ENCODE peak calls at places on chromosomes 4 and X, in six cellular contexts. O is SK-N-SH, U is K562, T is HepG2, X is GM12878, C is H1. P is an unnamed sample.

GRCh38 chr4:100306018-100306417 is 115.8 kb upstream of the DDIT4L start:
- DNase-seq in C (no peak), O (no peak), U (no peak), X (no peak), T (no peak), P (no peak)

GRCh38 chr4:128871948-128872347 is 62.4 kb downstream of the JADE1 start:
- DNase-seq in U (no peak), C (no peak), O (no peak), X (no peak), T (no peak), P (peak)

GRCh38 chr4:32025840-32026459 is 1305.8 kb downstream of the PCDH7 start:
- DNase-seq in T (no peak), O (no peak), U (no peak), C (no peak), X (no peak), P (peak)

GRCh38 chrX:103845165-103845653 is 13.2 kb upstream of the RAB9B start:
- DNase-seq in C (peak), X (peak), T (peak), O (peak), U (peak), P (peak)

GRCh38 chr4:133152330-133152791 is 3.3 kb downstream of the PCDH10 start:
- DNase-seq in C (peak), U (no peak), T (no peak), X (no peak), O (no peak), P (no peak)

GRCh38 chr4:177108708-177109107 is 201.0 kb upstream of the NEIL3 start:
- DNase-seq in U (no peak), T (no peak), X (no peak), C (no peak), O (no peak), P (peak)

GRCh38 chr4:6781561-6781960 is 966 bp upstream of the KIAA0232 start:
- DNase-seq in C (no peak), O (no peak), X (no peak), T (no peak), U (no peak), P (no peak)

GRCh38 chrX:68041110-68041509 is 392.2 kb downstream of the OPHN1 start:
- DNase-seq in C (no peak), X (no peak), O (no peak), U (no peak), T (no peak), P (no peak)

GRCh38 chrX:54745676-54746075 is 52.4 kb downstream of the ITIH6 start:
- DNase-seq in X (no peak), O (no peak), U (no peak), T (no peak), C (no peak), P (no peak)

GRCh38 chr4:25454491-25454890 is 77.4 kb downstream of the ANAPC4 start:
- DNase-seq in O (no peak), T (no peak), X (no peak), U (no peak), C (no peak), P (no peak)

GRCh38 chrX:132045456-132045855 is 22.4 kb downstream of the STK26 start:
- DNase-seq in C (no peak), X (no peak), O (no peak), U (no peak), T (no peak), P (no peak)

GRCh38 chr4:125482822-125483221 is 168.1 kb downstream of the FAT4 start:
- DNase-seq in U (no peak), C (no peak), X (no peak), O (no peak), T (no peak), P (no peak)

GRCh38 chr4:137125011-137125410 is 407.3 kb downstream of the PCDH18 start:
- DNase-seq in U (no peak), C (no peak), X (no peak), T (no peak), O (no peak), P (no peak)

GRCh38 chr4:1300466-1301455 is 11.1 kb downstream of the MAEA start:
- DNase-seq in U (no peak), O (peak), X (no peak), T (no peak), C (no peak), P (no peak)

GRCh38 chrX:153522259-153522658 is 4.8 kb downstream of the ATP2B3 start:
- DNase-seq in O (no peak), X (no peak), T (no peak), U (peak), C (no peak), P (no peak)

GRCh38 chr4:72613959-72614358 is 44.9 kb upstream of the ADAMTS3 start:
- DNase-seq in C (no peak), O (no peak), X (no peak), U (no peak), T (no peak), P (no peak)

GRCh38 chrX:107273795-107274194 is 67.4 kb downstream of the DNAAF6 start:
- DNase-seq in U (no peak), X (no peak), T (no peak), O (no peak), C (no peak), P (no peak)

GRCh38 chr4:119532319-119532718 is 96.3 kb downstream of the PDE5A start:
- DNase-seq in T (no peak), O (no peak), X (no peak), C (no peak), U (no peak), P (no peak)

GRCh38 chr4:47831026-47831689 is 6.7 kb downstream of the CORIN start:
- DNase-seq in T (no peak), C (no peak), X (no peak), O (no peak), U (no peak), P (no peak)

GRCh38 chrX:45850775-45851433 is 650.2 kb upstream of the DIPK2B start:
- DNase-seq in O (peak), X (no peak), T (peak), U (no peak), C (peak), P (peak)

GRCh38 chr4:55468724-55469123 is 73.0 kb downstream of the TMEM165 start:
- DNase-seq in U (no peak), O (no peak), C (no peak), T (peak), X (no peak), P (no peak)

GRCh38 chr4:8404791-8405515 is 35.6 kb downstream of the ACOX3 start:
- DNase-seq in X (no peak), T (no peak), O (no peak), U (no peak), C (no peak), P (no peak)

GRCh38 chr4:94256833-94257232 is 49.2 kb downstream of the SMARCAD1 start:
- DNase-seq in X (no peak), C (no peak), U (no peak), O (no peak), T (peak), P (peak)

GRCh38 chrX:49840679-49841078 is 11.6 kb downstream of the PAGE4 start:
- DNase-seq in O (peak), C (peak), T (peak), U (peak), X (peak), P (peak)

GRCh38 chr4:145545538-145546224 is 64.0 kb downstream of the SMAD1 start:
- DNase-seq in O (no peak), U (no peak), C (no peak), X (no peak), T (no peak), P (peak)

GRCh38 chr4:74320559-74321118 is 12.4 kb downstream of the EPGN start:
- DNase-seq in O (peak), U (peak), C (peak), X (peak), T (peak), P (peak)

GRCh38 chrX:133923548-133923947 is 61.8 kb downstream of the GPC3 start:
- DNase-seq in O (peak), X (no peak), C (no peak), U (no peak), T (no peak), P (no peak)

GRCh38 chr4:139918591-139918990 is 235.4 kb downstream of the MAML3 start:
- DNase-seq in O (no peak), T (no peak), U (no peak), X (no peak), C (no peak), P (no peak)

GRCh38 chr4:6910340-6910959 is 824 bp downstream of the TBC1D14 start:
- DNase-seq in T (no peak), U (peak), X (no peak), C (no peak), O (peak), P (peak)

DNA sequence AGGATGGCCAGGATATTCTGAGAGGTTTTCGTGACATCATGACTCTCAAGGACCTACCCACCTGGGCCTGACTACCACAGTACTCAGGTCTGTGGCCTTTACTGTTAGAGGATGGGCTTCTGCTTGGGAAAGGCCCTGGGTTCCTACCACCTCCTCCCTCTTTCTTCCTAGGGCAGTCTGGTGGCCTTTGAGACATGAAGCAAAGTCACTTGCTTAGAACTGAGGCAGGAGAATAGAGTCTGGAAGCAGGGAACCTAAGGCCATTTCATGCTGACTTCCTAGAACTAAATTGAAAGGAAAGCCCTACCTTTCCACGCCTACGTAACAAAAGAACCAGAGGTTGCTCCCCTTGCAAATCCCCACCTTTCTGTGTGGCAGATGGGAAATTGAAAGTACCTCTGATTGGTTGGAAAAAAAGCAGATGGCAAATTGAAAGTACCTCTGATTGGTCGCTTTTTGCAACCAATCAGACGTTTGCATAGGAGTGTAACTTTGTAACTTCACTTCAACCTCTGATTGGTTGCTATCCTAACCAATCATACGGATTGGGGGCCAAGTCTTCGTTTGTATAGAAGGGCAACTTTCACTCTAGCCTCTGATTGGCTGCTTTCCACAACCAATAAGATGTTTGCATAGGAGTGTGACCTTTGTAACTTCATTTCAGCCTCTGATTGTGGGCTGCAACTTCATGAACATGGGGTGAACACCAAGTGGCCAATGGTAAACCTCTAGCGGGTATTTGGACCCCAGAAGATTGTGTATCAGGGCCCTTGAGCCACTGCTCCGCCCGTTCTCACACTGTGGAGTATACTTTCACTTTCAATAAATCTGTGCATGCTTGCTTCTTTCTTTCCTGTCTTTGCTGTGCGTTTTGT is 9.9 kb upstream of the AKAP14 start:
- DNase-seq in X (no peak), U (no peak), T (peak), C (no peak), O (no peak), P (peak)
- TF ChIP-seq CHD2 in X (no peak), U (no peak), T (no peak), C (peak), O (no peak), P (no peak)

DNA sequence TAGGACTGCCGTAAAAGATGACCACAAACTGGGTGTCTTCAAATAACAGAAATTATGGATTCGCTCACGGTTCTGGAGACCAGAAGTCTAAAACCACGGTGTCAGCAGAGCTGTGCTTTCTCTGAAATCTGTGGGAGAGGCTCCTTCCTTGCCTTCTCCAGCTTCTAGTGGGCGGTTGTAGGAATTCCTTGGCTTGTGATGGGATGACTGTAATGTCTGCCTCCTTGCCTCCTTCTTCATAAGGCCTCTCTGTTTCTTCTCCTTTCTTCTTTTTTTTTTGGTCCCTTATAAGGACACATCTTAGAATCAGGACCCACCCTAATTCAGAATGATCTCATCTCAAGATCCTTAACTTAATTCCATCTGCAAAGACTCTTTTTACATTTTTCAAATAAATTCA is 186.8 kb downstream of the STK32B start:
- DNase-seq in T (no peak), X (no peak), U (no peak), C (no peak), O (no peak), P (no peak)
- TF ChIP-seq CHD2 in T (no peak), X (no peak), U (no peak), C (no peak), O (no peak), P (no peak)

GRCh38 chr4:37767019-37767418 is 59.5 kb upstream of the PGM2 start:
- DNase-seq in T (no peak), O (no peak), X (no peak), C (no peak), U (no peak), P (no peak)

GRCh38 chr4:37765741-37766140 is 60.7 kb upstream of the PGM2 start:
- DNase-seq in X (peak), C (no peak), O (no peak), U (no peak), T (peak), P (no peak)

GRCh38 chr4:37769590-37769989 is 56.9 kb upstream of the PGM2 start:
- DNase-seq in T (no peak), O (no peak), C (no peak), X (no peak), U (no peak), P (no peak)

GRCh38 chr4:37770016-37770415 is 56.5 kb upstream of the PGM2 start:
- DNase-seq in O (no peak), U (no peak), C (no peak), T (no peak), X (no peak), P (no peak)

GRCh38 chr4:37767546-37767945 is 58.9 kb upstream of the PGM2 start:
- DNase-seq in U (no peak), C (no peak), X (no peak), T (peak), O (no peak), P (no peak)
- TF ChIP-seq CHD2 in U (no peak), C (no peak), X (no peak), T (no peak), O (no peak), P (no peak)

DNA sequence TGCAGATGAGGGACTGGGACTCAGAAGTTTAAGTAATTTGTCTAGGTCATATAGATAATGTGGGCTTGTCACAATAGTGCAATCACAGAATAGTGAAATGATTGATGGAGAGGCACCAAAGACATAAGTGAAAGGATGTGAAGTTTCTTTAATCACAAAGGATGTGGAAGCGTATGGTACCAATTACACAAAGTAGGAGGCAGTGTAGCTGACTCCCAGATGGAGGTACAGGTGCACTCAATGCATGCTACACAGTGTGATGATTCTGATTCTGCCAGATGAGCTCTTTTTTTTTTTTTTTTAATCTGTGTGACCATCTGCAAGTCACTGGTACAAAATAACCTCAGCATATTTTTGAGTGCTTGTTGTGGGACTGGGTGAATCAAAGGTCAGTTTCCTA is 411.3 kb downstream of the SPRY1 start:
- DNase-seq in X (no peak), C (no peak), U (no peak), O (no peak), T (no peak), P (no peak)
- TF ChIP-seq CHD2 in X (no peak), C (no peak), U (no peak), O (no peak), T (no peak), P (no peak)

GRCh38 chr4:81469774-81470455 is 1.8 kb downstream of the RASGEF1B start:
- DNase-seq in C (no peak), T (no peak), X (no peak), U (no peak), O (no peak), P (no peak)
- TF ChIP-seq CHD2 in C (no peak), T (no peak), X (no peak), U (no peak), O (no peak), P (no peak)

GRCh38 chrX:48649109-48649508 is 34.5 kb upstream of the WAS start:
- DNase-seq in T (no peak), C (no peak), X (no peak), U (no peak), O (no peak), P (no peak)

GRCh38 chrX:48645669-48646068 is 37.9 kb upstream of the WAS start:
- DNase-seq in U (no peak), T (no peak), O (no peak), X (no peak), C (no peak), P (no peak)

GRCh38 chrX:48648299-48648698 is 35.3 kb upstream of the WAS start:
- DNase-seq in U (no peak), C (peak), X (no peak), T (peak), O (peak), P (no peak)
- TF ChIP-seq CHD2 in U (no peak), C (no peak), X (no peak), T (no peak), O (no peak), P (no peak)

DNA sequence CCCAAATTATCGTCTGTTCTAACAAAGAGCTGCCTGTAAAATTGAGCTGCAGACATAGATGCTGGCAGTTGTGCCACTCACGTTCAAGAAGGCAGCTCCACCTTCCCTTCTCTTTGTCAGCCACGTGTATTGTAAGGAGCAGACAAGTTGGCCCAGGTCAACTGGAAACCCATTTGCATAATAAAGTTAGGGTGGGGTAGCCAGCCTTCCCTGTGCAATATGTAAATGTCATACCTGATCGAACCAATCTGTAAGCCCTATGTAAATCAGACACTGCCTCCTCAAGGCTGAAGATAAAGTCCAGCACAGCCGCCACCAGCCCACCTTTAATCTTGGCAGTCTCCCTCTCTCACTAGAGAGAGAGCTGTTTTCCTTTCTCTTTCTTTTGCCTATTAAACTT is 117.2 kb downstream of the TMEM144 start:
- DNase-seq in U (no peak), O (no peak), T (no peak), C (no peak), X (no peak), P (no peak)
- TF ChIP-seq CHD2 in U (no peak), O (no peak), T (no peak), C (no peak), X (no peak), P (no peak)

GRCh38 chrX:56793112-56793430 is 64.0 kb downstream of the NBDY start:
- DNase-seq in C (peak), U (no peak), O (no peak), X (no peak), T (no peak), P (no peak)
- TF ChIP-seq CHD2 in C (no peak), U (no peak), O (no peak), X (no peak), T (no peak), P (no peak)